ENCODE peak calls at places on chromosomes 5 and 9, in ten cellular contexts. N is Caco-2, P is esophagus squamous epithelium, G is BE2C, M is Panc1, I is stomach, Y is ovary, F is right cardiac atrium, S is hepatocyte, K is cardiac muscle cell. T is an unnamed sample. For H3K4me1, the result is how much of the 10 kb centered on the place peaks cover.

GRCh38 chr5:33631786-33632185 is 191.0 kb downstream of the TARS1 start:
- DNase-seq in N (no peak), P (no peak), G (no peak), M (no peak), I (no peak), Y (no peak), F (no peak), S (no peak), K (no peak), T (no peak)

GRCh38 chr5:72817076-72817476 is 615 bp downstream of the TNPO1 start:
- DNase-seq in N (no peak), P (no peak), G (peak), M (no peak), I (peak), Y (peak), F (peak), S (peak), K (peak), T (peak)

GRCh38 chr5:153752890-153753289 is 262.4 kb downstream of the GRIA1 start:
- DNase-seq in N (no peak), P (no peak), G (no peak), M (no peak), I (no peak), Y (no peak), F (no peak), S (no peak), K (no peak), T (no peak)

GRCh38 chr5:74517700-74518099 is 122.8 kb downstream of the ENC1 start:
- DNase-seq in N (no peak), P (no peak), G (no peak), M (no peak), I (no peak), Y (no peak), F (no peak), S (no peak), K (no peak), T (no peak)

GRCh38 chr9:38066167-38066906 is 2.7 kb downstream of the SHB start:
- DNase-seq in N (peak), P (no peak), G (no peak), M (no peak), I (no peak), Y (no peak), F (no peak), S (peak), K (no peak), T (no peak)

GRCh38 chr5:91957671-91958070 is 574.6 kb upstream of the ARRDC3 start:
- DNase-seq in N (no peak), P (no peak), G (no peak), M (no peak), I (no peak), Y (no peak), F (peak), S (no peak), K (no peak), T (no peak)

GRCh38 chr5:168430303-168430702 is 56.0 kb upstream of the RARS1 start:
- DNase-seq in N (no peak), P (no peak), G (no peak), M (no peak), I (no peak), Y (no peak), F (no peak), S (peak), K (no peak), T (no peak)

GRCh38 chr5:108523360-108523759 is 141.5 kb upstream of the FBXL17 start:
- DNase-seq in N (no peak), P (no peak), G (no peak), M (no peak), I (no peak), Y (no peak), F (no peak), S (no peak), K (no peak), T (no peak)

GRCh38 chr5:163498886-163499285 is 6.5 kb upstream of the MAT2B start:
- DNase-seq in N (peak), P (no peak), G (no peak), M (no peak), I (no peak), Y (no peak), F (no peak), S (peak), K (no peak), T (no peak)

GRCh38 chr9:94140791-94141790 is 56.8 kb downstream of the PTPDC1 start:
- DNase-seq in N (no peak), P (no peak), G (no peak), M (no peak), I (no peak), Y (peak), F (no peak), S (no peak), K (no peak), T (peak)

GRCh38 chr5:180251141-180251540 is 40.7 kb downstream of the MAPK9 start:
- DNase-seq in N (no peak), P (no peak), G (peak), M (no peak), I (no peak), Y (no peak), F (no peak), S (no peak), K (no peak), T (no peak)

GRCh38 chr5:126540631-126541030 is 54.4 kb downstream of the ALDH7A1 start:
- DNase-seq in N (no peak), P (no peak), G (no peak), M (no peak), I (no peak), Y (no peak), F (no peak), S (no peak), K (no peak), T (no peak)

GRCh38 chr5:126536874-126537273 is 58.1 kb downstream of the ALDH7A1 start:
- DNase-seq in N (no peak), P (no peak), G (no peak), M (no peak), I (no peak), Y (no peak), F (no peak), S (no peak), K (no peak), T (no peak)

GRCh38 chr5:126535856-126536545 is 59.0 kb downstream of the ALDH7A1 start:
- DNase-seq in N (no peak), P (no peak), G (no peak), M (no peak), I (no peak), Y (no peak), F (no peak), S (no peak), K (no peak), T (no peak)

GRCh38 chr5:126542441-126542840 is 52.6 kb downstream of the ALDH7A1 start:
- DNase-seq in N (no peak), P (no peak), G (no peak), M (no peak), I (no peak), Y (no peak), F (no peak), S (no peak), K (no peak), T (no peak)

DNA sequence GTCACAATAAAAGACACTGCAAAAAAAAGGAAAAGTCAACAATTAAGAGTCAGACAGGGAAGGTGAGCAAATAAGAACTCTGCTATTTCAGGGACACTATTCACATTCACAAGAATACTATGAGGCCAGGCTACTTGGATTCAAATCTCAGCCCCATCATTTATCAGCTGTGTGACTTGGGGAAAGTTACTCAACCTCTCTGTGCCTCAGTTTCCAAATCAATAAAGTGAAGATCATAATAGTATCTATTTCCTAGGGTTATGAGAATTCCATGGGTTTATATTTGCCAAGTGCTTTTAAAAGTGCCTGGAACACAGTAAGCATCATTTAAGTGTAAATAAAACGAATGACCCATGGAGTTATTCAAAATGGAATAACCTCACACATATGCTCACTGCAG is 56.4 kb downstream of the ALDH7A1 start:
- DNase-seq in N (no peak), P (no peak), G (no peak), M (no peak), I (no peak), Y (no peak), F (no peak), S (no peak), K (no peak), T (no peak)
- H3K4me1 ChIP-seq in N (under half), P (under half), G (under half), M (under half), I (under half), Y (under half), F (under half), S (under half), K (under half), T (under half)

GRCh38 chr5:143318270-143318669 is 85.2 kb downstream of the NR3C1 start:
- DNase-seq in N (no peak), P (no peak), G (no peak), M (no peak), I (no peak), Y (no peak), F (no peak), S (no peak), K (no peak), T (no peak)
- H3K4me1 ChIP-seq in N (under half), P (under half), G (under half), M (under half), I (under half), Y (under half), F (under half), S (under half), K (under half), T (half or more)

GRCh38 chr9:93118863-93119702 is 15.0 kb downstream of the NINJ1 start:
- DNase-seq in N (no peak), P (no peak), G (peak), M (no peak), I (no peak), Y (peak), F (no peak), S (no peak), K (no peak), T (peak)
- H3K4me1 ChIP-seq in N (under half), P (under half), G (under half), M (under half), I (under half), Y (under half), F (under half), S (under half), K (under half), T (under half)

GRCh38 chr5:158876263-158876942 is 223.3 kb downstream of the EBF1 start:
- DNase-seq in N (no peak), P (no peak), G (no peak), M (no peak), I (no peak), Y (no peak), F (no peak), S (no peak), K (no peak), T (no peak)

GRCh38 chr5:158874343-158874742 is 225.4 kb downstream of the EBF1 start:
- DNase-seq in N (no peak), P (no peak), G (no peak), M (no peak), I (no peak), Y (no peak), F (no peak), S (no peak), K (no peak), T (no peak)

GRCh38 chr5:158874814-158875213 is 224.9 kb downstream of the EBF1 start:
- DNase-seq in N (no peak), P (no peak), G (no peak), M (no peak), I (no peak), Y (no peak), F (no peak), S (no peak), K (no peak), T (no peak)

GRCh38 chr5:158877124-158877581 is 222.6 kb downstream of the EBF1 start:
- DNase-seq in N (no peak), P (no peak), G (no peak), M (no peak), I (no peak), Y (no peak), F (no peak), S (no peak), K (no peak), T (no peak)

DNA sequence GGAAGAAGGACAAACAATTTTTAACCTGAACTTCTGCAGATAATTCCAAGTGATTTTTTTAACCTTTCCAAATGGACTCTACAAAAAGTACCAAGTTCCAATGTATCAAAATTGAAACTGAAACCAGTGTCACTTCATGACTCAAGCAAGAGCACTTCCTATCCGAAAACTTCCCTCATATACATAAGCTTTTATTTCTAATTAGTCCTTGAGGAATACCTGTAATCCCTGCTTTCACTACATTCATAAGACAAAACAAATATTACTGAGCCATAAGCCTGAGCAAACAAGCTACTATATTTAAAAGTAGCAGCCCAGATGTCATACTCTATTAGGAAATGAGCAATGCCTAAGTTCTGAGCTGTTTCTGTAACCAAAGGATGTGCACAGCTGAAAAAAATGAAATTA is 224.4 kb downstream of the EBF1 start:
- DNase-seq in N (no peak), P (no peak), G (no peak), M (no peak), I (no peak), Y (no peak), F (no peak), S (no peak), K (no peak), T (no peak)
- H3K4me1 ChIP-seq in N (under half), P (under half), G (under half), M (under half), I (under half), Y (under half), F (under half), S (under half), K (under half), T (half or more)

DNA sequence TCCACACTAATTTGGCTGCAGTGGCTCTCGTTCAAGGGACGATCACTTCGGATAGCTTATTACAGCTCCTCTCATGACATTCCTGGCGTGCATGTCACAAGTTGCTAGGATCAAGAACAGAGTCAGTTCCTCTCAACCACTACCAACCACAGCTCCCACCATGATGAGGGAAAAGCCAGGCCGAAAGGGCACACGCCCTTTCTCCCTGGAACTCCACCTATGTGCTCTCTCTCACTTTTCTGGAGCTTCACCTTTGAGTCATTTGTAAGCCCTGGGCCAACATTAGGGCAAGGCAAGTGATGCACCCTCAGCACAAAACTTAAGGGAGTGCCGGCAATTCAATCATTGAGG is 1.6 kb downstream of the SPACA9 start:
- DNase-seq in N (no peak), P (no peak), G (no peak), M (no peak), I (no peak), Y (no peak), F (no peak), S (no peak), K (no peak), T (no peak)
- H3K4me1 ChIP-seq in N (under half), P (under half), G (under half), M (under half), I (under half), Y (under half), F (under half), S (under half), K (under half), T (under half)

GRCh38 chr5:61176631-61177030 is 14.4 kb upstream of the SMIM15 start:
- DNase-seq in N (no peak), P (no peak), G (no peak), M (no peak), I (no peak), Y (no peak), F (no peak), S (no peak), K (no peak), T (no peak)

GRCh38 chr5:61178702-61179101 is 16.4 kb upstream of the SMIM15 start:
- DNase-seq in N (no peak), P (no peak), G (no peak), M (no peak), I (no peak), Y (no peak), F (no peak), S (no peak), K (no peak), T (no peak)

GRCh38 chr5:61177716-61178115 is 15.4 kb upstream of the SMIM15 start:
- DNase-seq in N (no peak), P (no peak), G (no peak), M (no peak), I (no peak), Y (no peak), F (no peak), S (no peak), K (no peak), T (no peak)

GRCh38 chr5:61182449-61182848 is 20.2 kb upstream of the SMIM15 start:
- DNase-seq in N (no peak), P (no peak), G (no peak), M (no peak), I (no peak), Y (no peak), F (no peak), S (no peak), K (no peak), T (no peak)

DNA sequence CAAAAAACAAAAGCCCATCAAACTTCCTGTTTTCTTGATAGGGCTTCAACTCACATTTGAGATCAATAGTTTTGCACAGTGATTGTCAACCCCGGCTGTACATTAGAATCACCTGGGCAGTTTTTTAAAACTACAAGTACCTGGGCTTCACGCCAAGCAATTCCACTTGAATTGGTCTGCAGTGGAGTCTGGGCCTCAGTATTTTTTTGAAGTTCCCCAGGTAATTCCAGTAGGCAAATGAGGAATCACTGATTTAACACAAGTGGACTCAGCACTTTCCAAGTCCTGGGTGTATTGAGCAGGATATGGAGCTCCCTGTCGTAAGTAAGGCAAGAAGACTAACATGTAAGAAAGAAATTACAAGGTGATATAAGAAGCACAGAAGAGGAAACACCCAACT is 14.8 kb upstream of the SMIM15 start:
- DNase-seq in N (no peak), P (no peak), G (no peak), M (no peak), I (no peak), Y (no peak), F (no peak), S (no peak), K (no peak), T (no peak)
- H3K4me1 ChIP-seq in N (under half), P (under half), G (under half), M (under half), I (under half), Y (under half), F (under half), S (under half), K (under half), T (under half)

T was measured in left ventricle myocardium inferior.